ENCODE peak calls at places on chromosomes 16 and 17, in five cellular contexts. One of them, this sample, is unnamed.

GRCh38 chr16:9042533-9042932 is 48.9 kb upstream of the HAPSTR1 start:
- DNase-seq in iPS DF 19.7: no peak
- DNase-seq in IMR-90: no peak
- DNase-seq in fibroblast of lung: no peak
- DNase-seq in lower leg skin: no peak
- DNase-seq in this sample: no peak

GRCh38 chr17:42039794-42040763 is 10.3 kb downstream of the C17orf113 start:
- DNase-seq in fibroblast of lung: no peak
- DNase-seq in lower leg skin: no peak
- DNase-seq in IMR-90: no peak
- DNase-seq in iPS DF 19.7: no peak
- DNase-seq in this sample: no peak

GRCh38 chr17:77311371-77311981 is 170.7 kb downstream of the SEC14L1 start:
- DNase-seq in iPS DF 19.7: no peak
- DNase-seq in fibroblast of lung: no peak
- DNase-seq in lower leg skin: no peak
- DNase-seq in IMR-90: no peak
- DNase-seq in this sample: no peak

GRCh38 chr17:52696362-52696761 is 537.8 kb upstream of the CA10 start:
- DNase-seq in fibroblast of lung: no peak
- DNase-seq in IMR-90: no peak
- DNase-seq in lower leg skin: no peak
- DNase-seq in iPS DF 19.7: no peak
- DNase-seq in this sample: no peak

GRCh38 chr17:57911834-57912673 is 43.2 kb downstream of the CUEDC1 start:
- DNase-seq in iPS DF 19.7: no peak
- DNase-seq in lower leg skin: peak
- DNase-seq in fibroblast of lung: peak
- DNase-seq in IMR-90: no peak
- DNase-seq in this sample: peak

GRCh38 chr17:5209396-5209795 is 17.7 kb upstream of the ZNF594 start:
- DNase-seq in fibroblast of lung: peak
- DNase-seq in iPS DF 19.7: no peak
- DNase-seq in IMR-90: peak
- DNase-seq in lower leg skin: no peak
- DNase-seq in this sample: no peak

GRCh38 chr17:19454074-19454473 is 43.0 kb downstream of the RNF112 start:
- DNase-seq in iPS DF 19.7: no peak
- DNase-seq in lower leg skin: no peak
- DNase-seq in fibroblast of lung: no peak
- DNase-seq in IMR-90: no peak
- DNase-seq in this sample: no peak

GRCh38 chr16:30874244-30874820 is 19.5 kb downstream of the BCL7C start:
- DNase-seq in iPS DF 19.7: no peak
- DNase-seq in IMR-90: no peak
- DNase-seq in lower leg skin: no peak
- DNase-seq in fibroblast of lung: no peak
- DNase-seq in this sample: no peak

GRCh38 chr17:2212328-2212981 is 91.1 kb downstream of the SMG6 start:
- DNase-seq in fibroblast of lung: peak
- DNase-seq in IMR-90: peak
- DNase-seq in lower leg skin: peak
- DNase-seq in iPS DF 19.7: no peak
- DNase-seq in this sample: no peak

GRCh38 chr16:87076331-87076949 is 240.8 kb downstream of the C16orf95 start:
- DNase-seq in iPS DF 19.7: no peak
- DNase-seq in fibroblast of lung: no peak
- DNase-seq in IMR-90: no peak
- DNase-seq in lower leg skin: peak
- DNase-seq in this sample: no peak

GRCh38 chr16:88703486-88704309 is 2.5 kb downstream of the RNF166 start:
- DNase-seq in IMR-90: no peak
- DNase-seq in lower leg skin: no peak
- DNase-seq in iPS DF 19.7: no peak
- DNase-seq in fibroblast of lung: no peak
- DNase-seq in this sample: no peak

GRCh38 chr17:76281573-76282371 is 16.6 kb downstream of the UBALD2 start:
- DNase-seq in iPS DF 19.7: no peak
- DNase-seq in fibroblast of lung: no peak
- DNase-seq in IMR-90: no peak
- DNase-seq in lower leg skin: no peak
- DNase-seq in this sample: no peak

GRCh38 chr16:80931661-80931984 is 75.1 kb downstream of the CMC2 start:
- DNase-seq in iPS DF 19.7: no peak
- DNase-seq in lower leg skin: no peak
- DNase-seq in fibroblast of lung: no peak
- DNase-seq in IMR-90: no peak
- DNase-seq in this sample: no peak

GRCh38 chr17:83196973-83197880 is 117.8 kb downstream of the METRNL start:
- DNase-seq in iPS DF 19.7: no peak
- DNase-seq in lower leg skin: no peak
- DNase-seq in IMR-90: no peak
- DNase-seq in fibroblast of lung: no peak
- DNase-seq in this sample: peak

GRCh38 chr16:72149676-72150464 is 22.1 kb downstream of the PMFBP1 start:
- DNase-seq in fibroblast of lung: no peak
- DNase-seq in IMR-90: no peak
- DNase-seq in iPS DF 19.7: peak
- DNase-seq in lower leg skin: no peak
- DNase-seq in this sample: no peak

GRCh38 chr16:930511-930910 is 40.3 kb downstream of the LMF1 start:
- DNase-seq in fibroblast of lung: no peak
- DNase-seq in IMR-90: no peak
- DNase-seq in lower leg skin: no peak
- DNase-seq in iPS DF 19.7: no peak
- DNase-seq in this sample: no peak

GRCh38 chr16:11310997-11311561 is 29.9 kb upstream of the PRM1 start:
- DNase-seq in IMR-90: no peak
- DNase-seq in lower leg skin: no peak
- DNase-seq in iPS DF 19.7: no peak
- DNase-seq in fibroblast of lung: no peak
- DNase-seq in this sample: no peak

GRCh38 chr16:31093132-31093703 is 1.4 kb downstream of the VKORC1 start:
- DNase-seq in IMR-90: peak
- DNase-seq in iPS DF 19.7: no peak
- DNase-seq in lower leg skin: no peak
- DNase-seq in fibroblast of lung: no peak
- DNase-seq in this sample: peak

GRCh38 chr16:81403601-81404391 is 40.8 kb upstream of the CMIP start:
- DNase-seq in IMR-90: peak
- DNase-seq in iPS DF 19.7: no peak
- DNase-seq in lower leg skin: peak
- DNase-seq in fibroblast of lung: peak
- DNase-seq in this sample: peak

GRCh38 chr16:80824623-80825364 is 20.4 kb upstream of the CDYL2 start:
- DNase-seq in fibroblast of lung: peak
- DNase-seq in IMR-90: peak
- DNase-seq in lower leg skin: no peak
- DNase-seq in iPS DF 19.7: peak
- DNase-seq in this sample: peak

GRCh38 chr16:21169249-21169981 is 10.9 kb downstream of the LDAF1 start:
- DNase-seq in iPS DF 19.7: no peak
- DNase-seq in lower leg skin: no peak
- DNase-seq in fibroblast of lung: peak
- DNase-seq in IMR-90: peak
- DNase-seq in this sample: no peak

GRCh38 chr16:49834496-49835009 is 21.4 kb downstream of the ZNF423 start:
- DNase-seq in lower leg skin: no peak
- DNase-seq in iPS DF 19.7: no peak
- DNase-seq in IMR-90: no peak
- DNase-seq in fibroblast of lung: peak
- DNase-seq in this sample: peak